ENCODE peak calls at places on chromosomes 7 and 10, in five cellular contexts. One of them, this sample, is unnamed.

GRCh38 chr10:28082885-28083284 is 84.0 kb upstream of the ODAD2 start:
- DNase-seq in fibroblast of lung: no peak
- DNase-seq in trophoblast cell: no peak
- DNase-seq in GM23248: no peak
- DNase-seq in mammary epithelial cell: no peak
- DNase-seq in this sample: no peak

GRCh38 chr7:87959336-87959735 is 25.3 kb downstream of the ADAM22 start:
- DNase-seq in mammary epithelial cell: no peak
- DNase-seq in GM23248: no peak
- DNase-seq in trophoblast cell: no peak
- DNase-seq in fibroblast of lung: no peak
- DNase-seq in this sample: no peak

GRCh38 chr10:100520811-100521210 is 1.1 kb upstream of the SEC31B start:
- DNase-seq in GM23248: peak; percentile 84
- DNase-seq in mammary epithelial cell: peak; percentile 81
- DNase-seq in trophoblast cell: no peak
- DNase-seq in fibroblast of lung: no peak
- DNase-seq in this sample: peak; percentile 55

GRCh38 chr10:69179089-69179742 is 818 bp upstream of the SUPV3L1 start:
- DNase-seq in fibroblast of lung: peak; percentile 83
- DNase-seq in mammary epithelial cell: no peak
- DNase-seq in trophoblast cell: no peak
- DNase-seq in GM23248: peak; percentile 84
- DNase-seq in this sample: no peak

GRCh38 chr10:5944389-5945202 is 32.7 kb downstream of the IL15RA start:
- DNase-seq in fibroblast of lung: peak; percentile 100
- DNase-seq in mammary epithelial cell: peak; percentile 95
- DNase-seq in trophoblast cell: no peak
- DNase-seq in GM23248: peak; percentile 99
- DNase-seq in this sample: peak; percentile 100

GRCh38 chr10:76550806-76551205 is 1086.8 kb downstream of the KCNMA1 start:
- DNase-seq in fibroblast of lung: peak; percentile 36
- DNase-seq in GM23248: no peak
- DNase-seq in trophoblast cell: no peak
- DNase-seq in mammary epithelial cell: no peak
- DNase-seq in this sample: no peak

GRCh38 chr7:87506243-87507180 is 31.0 kb upstream of the ABCB4 start:
- DNase-seq in mammary epithelial cell: peak; percentile 5
- DNase-seq in GM23248: peak; percentile 52
- DNase-seq in trophoblast cell: peak; percentile 55
- DNase-seq in fibroblast of lung: peak; percentile 44
- DNase-seq in this sample: peak; percentile 22

GRCh38 chr10:123743441-123744225 is 77.5 kb downstream of the GPR26 start:
- DNase-seq in mammary epithelial cell: no peak
- DNase-seq in GM23248: peak; percentile 28
- DNase-seq in trophoblast cell: peak; percentile 98
- DNase-seq in fibroblast of lung: no peak
- DNase-seq in this sample: no peak

GRCh38 chr7:5170251-5170650 is 19.8 kb upstream of the WIPI2 start:
- DNase-seq in fibroblast of lung: no peak
- DNase-seq in mammary epithelial cell: no peak
- DNase-seq in GM23248: no peak
- DNase-seq in trophoblast cell: no peak
- DNase-seq in this sample: no peak

GRCh38 chr7:23044581-23044980 is 30.7 kb upstream of the HYCC1 start:
- DNase-seq in trophoblast cell: peak; percentile 89
- DNase-seq in fibroblast of lung: no peak
- DNase-seq in GM23248: no peak
- DNase-seq in mammary epithelial cell: no peak
- DNase-seq in this sample: no peak

GRCh38 chr7:30281263-30281662 is 3.1 kb upstream of the ZNRF2 start:
- DNase-seq in fibroblast of lung: no peak
- DNase-seq in GM23248: no peak
- DNase-seq in mammary epithelial cell: no peak
- DNase-seq in trophoblast cell: no peak
- DNase-seq in this sample: no peak

GRCh38 chr7:30284298-30285066 is at the start of gene ZNRF2:
- DNase-seq in mammary epithelial cell: peak; percentile 99
- DNase-seq in trophoblast cell: peak; percentile 99
- DNase-seq in GM23248: peak; percentile 98
- DNase-seq in fibroblast of lung: peak; percentile 93
- DNase-seq in this sample: peak; percentile 98

GRCh38 chr7:30280631-30281030 is 3.8 kb upstream of the ZNRF2 start:
- DNase-seq in trophoblast cell: no peak
- DNase-seq in mammary epithelial cell: no peak
- DNase-seq in GM23248: no peak
- DNase-seq in fibroblast of lung: no peak
- DNase-seq in this sample: no peak

GRCh38 chr7:30281791-30282190 is 2.6 kb upstream of the ZNRF2 start:
- DNase-seq in mammary epithelial cell: no peak
- DNase-seq in fibroblast of lung: no peak
- DNase-seq in GM23248: no peak
- DNase-seq in trophoblast cell: no peak
- DNase-seq in this sample: no peak

DNA sequence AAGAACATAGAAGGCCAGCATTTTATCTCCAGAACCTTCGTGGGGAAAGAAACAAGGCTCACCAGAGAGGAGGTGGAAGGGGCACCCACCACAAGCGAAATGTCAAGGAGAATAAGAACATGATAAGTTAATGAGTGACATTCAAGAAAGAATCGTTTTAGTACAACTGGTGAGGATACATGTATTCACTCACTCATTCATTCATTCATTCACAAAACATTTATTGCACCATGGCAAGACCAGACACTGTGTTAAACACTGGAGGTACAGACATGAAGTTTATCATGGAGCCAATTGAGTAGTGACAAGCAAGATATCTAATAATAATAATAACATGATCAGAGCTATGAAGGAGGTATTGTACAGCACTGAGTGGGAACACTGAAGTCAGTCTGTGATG is 1.7 kb upstream of the ZNRF2 start:
- DNase-seq in GM23248: no peak
- DNase-seq in fibroblast of lung: no peak
- DNase-seq in trophoblast cell: no peak
- DNase-seq in mammary epithelial cell: no peak
- DNase-seq in this sample: no peak
- H3K4me1 ChIP-seq in GM23248: peaks cover 11% of the 10 kb centered on the region
- H3K4me1 ChIP-seq in fibroblast of lung: no peaks in the 10 kb centered on the region
- H3K4me1 ChIP-seq in trophoblast cell: no peaks in the 10 kb centered on the region
- H3K4me1 ChIP-seq in mammary epithelial cell: peaks cover 4% of the 10 kb centered on the region
- H3K4me1 ChIP-seq in this sample: no peaks in the 10 kb centered on the region

DNA sequence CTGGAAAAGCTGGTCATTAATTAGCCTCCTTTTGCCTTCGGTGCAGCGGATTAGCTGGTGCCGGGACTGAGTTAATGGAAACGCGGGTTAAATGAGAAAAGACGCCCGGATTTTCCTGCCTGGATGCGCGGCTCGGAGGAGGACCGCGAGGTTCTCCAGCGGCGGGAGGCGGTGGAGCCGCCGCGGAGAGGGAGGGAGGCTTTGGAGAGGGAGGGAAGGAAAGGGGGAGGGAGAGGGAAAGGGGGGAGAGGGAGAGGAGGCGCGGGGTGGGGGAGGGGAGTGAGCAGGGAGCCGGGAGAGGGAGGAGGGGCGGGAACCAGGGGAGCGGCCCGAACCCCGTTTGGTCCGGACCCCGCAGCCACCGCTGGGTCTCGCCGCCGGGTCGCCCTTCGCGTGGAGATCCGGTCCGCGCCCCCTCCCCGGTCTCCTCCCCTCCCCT is 347.4 kb downstream of the DNAJB6 start:
- DNase-seq in GM23248: no peak
- DNase-seq in mammary epithelial cell: no peak
- DNase-seq in trophoblast cell: no peak
- DNase-seq in fibroblast of lung: no peak
- DNase-seq in this sample: peak; percentile 30
- H3K4me3 ChIP-seq in GM23248: no peak overlapping the region
- H3K4me3 ChIP-seq in mammary epithelial cell: no peak overlapping the region
- H3K4me3 ChIP-seq in trophoblast cell: no peak overlapping the region
- H3K4me3 ChIP-seq in fibroblast of lung: no peak overlapping the region
- H3K4me3 ChIP-seq in this sample: peak overlapping the region; percentile 43

GRCh38 chr10:70711911-70712310 is 39.6 kb downstream of the ADAMTS14 start:
- DNase-seq in fibroblast of lung: no peak
- DNase-seq in GM23248: no peak
- DNase-seq in mammary epithelial cell: no peak
- DNase-seq in trophoblast cell: no peak
- DNase-seq in this sample: no peak
- H3K4me2 ChIP-seq in fibroblast of lung: no peak overlapping the region
- H3K4me2 ChIP-seq in GM23248: no peak overlapping the region
- H3K4me2 ChIP-seq in mammary epithelial cell: no peak overlapping the region
- H3K4me2 ChIP-seq in trophoblast cell: no peak overlapping the region
- H3K4me2 ChIP-seq in this sample: no peak overlapping the region

DNA sequence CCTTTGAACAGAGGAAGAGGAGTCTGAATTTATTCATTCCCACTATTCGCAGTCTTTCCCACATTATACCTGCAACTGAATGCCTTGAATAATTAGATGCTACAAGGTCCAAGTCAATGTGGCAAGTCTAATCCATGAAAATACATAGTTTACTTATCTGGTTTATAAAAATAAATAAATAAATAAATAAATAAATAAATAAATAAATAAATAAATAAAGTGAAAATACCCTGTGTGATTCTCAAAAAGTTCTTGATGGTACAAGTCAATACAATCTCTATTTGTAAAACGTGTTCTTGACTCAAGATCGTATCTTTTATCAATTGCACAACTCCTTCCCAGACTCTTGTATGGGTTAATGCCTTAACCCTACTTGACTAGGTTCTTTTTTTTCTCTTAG is 417.7 kb downstream of the ZWINT start:
- DNase-seq in GM23248: no peak
- DNase-seq in trophoblast cell: no peak
- DNase-seq in fibroblast of lung: no peak
- DNase-seq in mammary epithelial cell: no peak
- DNase-seq in this sample: no peak
- H3K4me1 ChIP-seq in GM23248: no peaks in the 10 kb centered on the region
- H3K4me1 ChIP-seq in trophoblast cell: no peaks in the 10 kb centered on the region
- H3K4me1 ChIP-seq in fibroblast of lung: no peaks in the 10 kb centered on the region
- H3K4me1 ChIP-seq in mammary epithelial cell: no peaks in the 10 kb centered on the region
- H3K4me1 ChIP-seq in this sample: no peaks in the 10 kb centered on the region

DNA sequence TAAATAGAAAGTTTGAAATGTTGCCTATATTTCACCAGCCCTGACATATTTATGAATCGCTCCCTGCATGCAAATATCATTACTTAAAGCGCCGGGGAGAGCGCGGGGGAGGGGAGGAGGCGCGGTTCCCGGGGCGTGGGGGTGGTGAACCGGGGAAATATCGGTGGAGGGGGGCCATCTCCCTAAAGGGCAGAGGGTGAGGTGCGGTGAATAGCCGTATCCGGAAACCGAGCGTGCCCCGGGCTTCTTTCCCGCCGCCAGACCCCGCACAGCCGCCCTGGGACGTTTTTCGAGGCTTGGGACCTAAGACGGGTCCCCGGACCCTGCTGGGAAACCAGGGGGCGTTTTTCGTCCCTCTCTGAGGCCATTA is 6.9 kb upstream of the ZNF503 start:
- DNase-seq in GM23248: peak; percentile 29
- DNase-seq in mammary epithelial cell: no peak
- DNase-seq in fibroblast of lung: no peak
- DNase-seq in trophoblast cell: no peak
- DNase-seq in this sample: no peak
- H3K4me3 ChIP-seq in GM23248: peak overlapping the region; percentile 99
- H3K4me3 ChIP-seq in mammary epithelial cell: peak overlapping the region; percentile 68
- H3K4me3 ChIP-seq in fibroblast of lung: peak overlapping the region; percentile 57
- H3K4me3 ChIP-seq in trophoblast cell: no peak overlapping the region
- H3K4me3 ChIP-seq in this sample: peak overlapping the region; percentile 48

GRCh38 chr10:105391670-105392331 is 750.7 kb downstream of the SORCS3 start:
- DNase-seq in mammary epithelial cell: no peak
- DNase-seq in fibroblast of lung: no peak
- DNase-seq in trophoblast cell: no peak
- DNase-seq in GM23248: no peak
- DNase-seq in this sample: no peak
- H3K4me2 ChIP-seq in mammary epithelial cell: no peak overlapping the region
- H3K4me2 ChIP-seq in fibroblast of lung: no peak overlapping the region
- H3K4me2 ChIP-seq in trophoblast cell: no peak overlapping the region
- H3K4me2 ChIP-seq in GM23248: no peak overlapping the region
- H3K4me2 ChIP-seq in this sample: no peak overlapping the region